ENCODE peak calls at places on chromosomes 13 and 19, in nine cellular contexts. One of them, this sample, is unnamed.
A peak's percentile ranks its signal among the peaks of the same experiment; 100 is the strongest.

GRCh38 chr19:41192574-41193419 is at the start of gene CYP2S1:
- DNase-seq in NCI-H1930: peak; percentile 34
- DNase-seq in thyroid gland: no peak
- DNase-seq in activated CD4-positive, CD25-positive, alpha-beta regulatory T cell treated with anti-CD3 and anti-CD28 coated beads, Interleukin-2, amount 50 U/mL, for 16 hours: no peak
- DNase-seq in pons: no peak
- DNase-seq in stimulated activated CD8-positive, alpha-beta memory T cell treated with anti-CD3 and anti-CD28 coated beads, Interleukin-7, amount 100 ng/mL, for 1 hour: no peak
- DNase-seq in cardiac fibroblast: no peak
- DNase-seq in T-helper 1 cell: no peak
- DNase-seq in PC-3: peak; percentile 57
- DNase-seq in this sample: peak; percentile 51

GRCh38 chr19:46288896-46289588 is 7.8 kb upstream of the HIF3A start:
- DNase-seq in NCI-H1930: no peak
- DNase-seq in thyroid gland: peak; percentile 19
- DNase-seq in activated CD4-positive, CD25-positive, alpha-beta regulatory T cell treated with anti-CD3 and anti-CD28 coated beads, Interleukin-2, amount 50 U/mL, for 16 hours: no peak
- DNase-seq in pons: no peak
- DNase-seq in stimulated activated CD8-positive, alpha-beta memory T cell treated with anti-CD3 and anti-CD28 coated beads, Interleukin-7, amount 100 ng/mL, for 1 hour: no peak
- DNase-seq in cardiac fibroblast: peak; percentile 93
- DNase-seq in T-helper 1 cell: no peak
- DNase-seq in PC-3: peak; percentile 90
- DNase-seq in this sample: no peak

GRCh38 chr19:42048992-42049391 is 21.0 kb downstream of the GRIK5 start:
- DNase-seq in NCI-H1930: no peak
- DNase-seq in thyroid gland: no peak
- DNase-seq in activated CD4-positive, CD25-positive, alpha-beta regulatory T cell treated with anti-CD3 and anti-CD28 coated beads, Interleukin-2, amount 50 U/mL, for 16 hours: no peak
- DNase-seq in pons: no peak
- DNase-seq in stimulated activated CD8-positive, alpha-beta memory T cell treated with anti-CD3 and anti-CD28 coated beads, Interleukin-7, amount 100 ng/mL, for 1 hour: no peak
- DNase-seq in cardiac fibroblast: no peak
- DNase-seq in T-helper 1 cell: no peak
- DNase-seq in PC-3: peak; percentile 52
- DNase-seq in this sample: no peak

GRCh38 chr13:111371211-111371610 is 50.8 kb downstream of the TEX29 start:
- DNase-seq in NCI-H1930: no peak
- DNase-seq in thyroid gland: peak; percentile 69
- DNase-seq in activated CD4-positive, CD25-positive, alpha-beta regulatory T cell treated with anti-CD3 and anti-CD28 coated beads, Interleukin-2, amount 50 U/mL, for 16 hours: no peak
- DNase-seq in pons: no peak
- DNase-seq in stimulated activated CD8-positive, alpha-beta memory T cell treated with anti-CD3 and anti-CD28 coated beads, Interleukin-7, amount 100 ng/mL, for 1 hour: no peak
- DNase-seq in cardiac fibroblast: peak; percentile 48
- DNase-seq in T-helper 1 cell: no peak
- DNase-seq in PC-3: no peak
- DNase-seq in this sample: no peak

GRCh38 chr13:99133230-99133629 is 67.4 kb upstream of the UBAC2 start:
- DNase-seq in NCI-H1930: no peak
- DNase-seq in thyroid gland: peak; percentile 22
- DNase-seq in activated CD4-positive, CD25-positive, alpha-beta regulatory T cell treated with anti-CD3 and anti-CD28 coated beads, Interleukin-2, amount 50 U/mL, for 16 hours: no peak
- DNase-seq in pons: no peak
- DNase-seq in stimulated activated CD8-positive, alpha-beta memory T cell treated with anti-CD3 and anti-CD28 coated beads, Interleukin-7, amount 100 ng/mL, for 1 hour: no peak
- DNase-seq in cardiac fibroblast: no peak
- DNase-seq in T-helper 1 cell: no peak
- DNase-seq in PC-3: no peak
- DNase-seq in this sample: no peak

GRCh38 chr13:50512602-50513527 is 330.6 kb downstream of the DLEU7 start:
- DNase-seq in NCI-H1930: no peak
- DNase-seq in thyroid gland: peak; percentile 70
- DNase-seq in activated CD4-positive, CD25-positive, alpha-beta regulatory T cell treated with anti-CD3 and anti-CD28 coated beads, Interleukin-2, amount 50 U/mL, for 16 hours: no peak
- DNase-seq in pons: peak; percentile 71
- DNase-seq in stimulated activated CD8-positive, alpha-beta memory T cell treated with anti-CD3 and anti-CD28 coated beads, Interleukin-7, amount 100 ng/mL, for 1 hour: no peak
- DNase-seq in cardiac fibroblast: peak; percentile 60
- DNase-seq in T-helper 1 cell: peak; percentile 22
- DNase-seq in PC-3: peak; percentile 54
- DNase-seq in this sample: no peak

GRCh38 chr13:88086577-88086976 is 415.4 kb downstream of the SLITRK5 start:
- DNase-seq in NCI-H1930: no peak
- DNase-seq in thyroid gland: no peak
- DNase-seq in activated CD4-positive, CD25-positive, alpha-beta regulatory T cell treated with anti-CD3 and anti-CD28 coated beads, Interleukin-2, amount 50 U/mL, for 16 hours: no peak
- DNase-seq in pons: no peak
- DNase-seq in stimulated activated CD8-positive, alpha-beta memory T cell treated with anti-CD3 and anti-CD28 coated beads, Interleukin-7, amount 100 ng/mL, for 1 hour: no peak
- DNase-seq in cardiac fibroblast: no peak
- DNase-seq in T-helper 1 cell: no peak
- DNase-seq in PC-3: peak; percentile 16
- DNase-seq in this sample: no peak

GRCh38 chr13:66618702-66619101 is 611.4 kb downstream of the PCDH9 start:
- DNase-seq in NCI-H1930: no peak
- DNase-seq in thyroid gland: no peak
- DNase-seq in activated CD4-positive, CD25-positive, alpha-beta regulatory T cell treated with anti-CD3 and anti-CD28 coated beads, Interleukin-2, amount 50 U/mL, for 16 hours: no peak
- DNase-seq in pons: no peak
- DNase-seq in stimulated activated CD8-positive, alpha-beta memory T cell treated with anti-CD3 and anti-CD28 coated beads, Interleukin-7, amount 100 ng/mL, for 1 hour: no peak
- DNase-seq in cardiac fibroblast: peak; percentile 67
- DNase-seq in T-helper 1 cell: no peak
- DNase-seq in PC-3: peak; percentile 50
- DNase-seq in this sample: no peak

GRCh38 chr19:55099557-55100506 is 17.6 kb downstream of the PPP1R12C start:
- DNase-seq in NCI-H1930: no peak
- DNase-seq in thyroid gland: no peak
- DNase-seq in activated CD4-positive, CD25-positive, alpha-beta regulatory T cell treated with anti-CD3 and anti-CD28 coated beads, Interleukin-2, amount 50 U/mL, for 16 hours: no peak
- DNase-seq in pons: no peak
- DNase-seq in stimulated activated CD8-positive, alpha-beta memory T cell treated with anti-CD3 and anti-CD28 coated beads, Interleukin-7, amount 100 ng/mL, for 1 hour: no peak
- DNase-seq in cardiac fibroblast: no peak
- DNase-seq in T-helper 1 cell: no peak
- DNase-seq in PC-3: peak; percentile 48
- DNase-seq in this sample: no peak

GRCh38 chr13:107942030-107942617 is 273.2 kb downstream of the LIG4 start:
- DNase-seq in NCI-H1930: no peak
- DNase-seq in thyroid gland: no peak
- DNase-seq in activated CD4-positive, CD25-positive, alpha-beta regulatory T cell treated with anti-CD3 and anti-CD28 coated beads, Interleukin-2, amount 50 U/mL, for 16 hours: no peak
- DNase-seq in pons: no peak
- DNase-seq in stimulated activated CD8-positive, alpha-beta memory T cell treated with anti-CD3 and anti-CD28 coated beads, Interleukin-7, amount 100 ng/mL, for 1 hour: no peak
- DNase-seq in cardiac fibroblast: no peak
- DNase-seq in T-helper 1 cell: no peak
- DNase-seq in PC-3: no peak
- DNase-seq in this sample: no peak

GRCh38 chr13:26653310-26653709 is 95.8 kb downstream of the WASF3 start:
- DNase-seq in NCI-H1930: no peak
- DNase-seq in thyroid gland: no peak
- DNase-seq in activated CD4-positive, CD25-positive, alpha-beta regulatory T cell treated with anti-CD3 and anti-CD28 coated beads, Interleukin-2, amount 50 U/mL, for 16 hours: no peak
- DNase-seq in pons: no peak
- DNase-seq in stimulated activated CD8-positive, alpha-beta memory T cell treated with anti-CD3 and anti-CD28 coated beads, Interleukin-7, amount 100 ng/mL, for 1 hour: no peak
- DNase-seq in cardiac fibroblast: no peak
- DNase-seq in T-helper 1 cell: no peak
- DNase-seq in PC-3: no peak
- DNase-seq in this sample: no peak

GRCh38 chr19:40721936-40722661 is 5.2 kb downstream of the ITPKC start:
- DNase-seq in NCI-H1930: no peak
- DNase-seq in thyroid gland: no peak
- DNase-seq in activated CD4-positive, CD25-positive, alpha-beta regulatory T cell treated with anti-CD3 and anti-CD28 coated beads, Interleukin-2, amount 50 U/mL, for 16 hours: no peak
- DNase-seq in pons: no peak
- DNase-seq in stimulated activated CD8-positive, alpha-beta memory T cell treated with anti-CD3 and anti-CD28 coated beads, Interleukin-7, amount 100 ng/mL, for 1 hour: no peak
- DNase-seq in cardiac fibroblast: peak; percentile 41
- DNase-seq in T-helper 1 cell: no peak
- DNase-seq in PC-3: peak; percentile 54
- DNase-seq in this sample: no peak

GRCh38 chr13:33256148-33256547 is 29.4 kb downstream of the STARD13 start:
- DNase-seq in NCI-H1930: no peak
- DNase-seq in thyroid gland: no peak
- DNase-seq in activated CD4-positive, CD25-positive, alpha-beta regulatory T cell treated with anti-CD3 and anti-CD28 coated beads, Interleukin-2, amount 50 U/mL, for 16 hours: no peak
- DNase-seq in pons: no peak
- DNase-seq in stimulated activated CD8-positive, alpha-beta memory T cell treated with anti-CD3 and anti-CD28 coated beads, Interleukin-7, amount 100 ng/mL, for 1 hour: no peak
- DNase-seq in cardiac fibroblast: no peak
- DNase-seq in T-helper 1 cell: no peak
- DNase-seq in PC-3: no peak
- DNase-seq in this sample: no peak

GRCh38 chr13:99218126-99218525 is 17.5 kb downstream of the UBAC2 start:
- DNase-seq in NCI-H1930: no peak
- DNase-seq in thyroid gland: no peak
- DNase-seq in activated CD4-positive, CD25-positive, alpha-beta regulatory T cell treated with anti-CD3 and anti-CD28 coated beads, Interleukin-2, amount 50 U/mL, for 16 hours: no peak
- DNase-seq in pons: no peak
- DNase-seq in stimulated activated CD8-positive, alpha-beta memory T cell treated with anti-CD3 and anti-CD28 coated beads, Interleukin-7, amount 100 ng/mL, for 1 hour: no peak
- DNase-seq in cardiac fibroblast: no peak
- DNase-seq in T-helper 1 cell: no peak
- DNase-seq in PC-3: no peak
- DNase-seq in this sample: no peak

GRCh38 chr13:34401741-34402140 is 540.3 kb upstream of the NBEA start:
- DNase-seq in NCI-H1930: no peak
- DNase-seq in thyroid gland: no peak
- DNase-seq in activated CD4-positive, CD25-positive, alpha-beta regulatory T cell treated with anti-CD3 and anti-CD28 coated beads, Interleukin-2, amount 50 U/mL, for 16 hours: no peak
- DNase-seq in pons: no peak
- DNase-seq in stimulated activated CD8-positive, alpha-beta memory T cell treated with anti-CD3 and anti-CD28 coated beads, Interleukin-7, amount 100 ng/mL, for 1 hour: no peak
- DNase-seq in cardiac fibroblast: no peak
- DNase-seq in T-helper 1 cell: no peak
- DNase-seq in PC-3: no peak
- DNase-seq in this sample: no peak

GRCh38 chr13:43785681-43786471 is 896 bp downstream of the ENOX1 start:
- DNase-seq in NCI-H1930: peak; percentile 80
- DNase-seq in thyroid gland: peak; percentile 66
- DNase-seq in activated CD4-positive, CD25-positive, alpha-beta regulatory T cell treated with anti-CD3 and anti-CD28 coated beads, Interleukin-2, amount 50 U/mL, for 16 hours: no peak
- DNase-seq in pons: peak; percentile 86
- DNase-seq in stimulated activated CD8-positive, alpha-beta memory T cell treated with anti-CD3 and anti-CD28 coated beads, Interleukin-7, amount 100 ng/mL, for 1 hour: no peak
- DNase-seq in cardiac fibroblast: peak; percentile 81
- DNase-seq in T-helper 1 cell: no peak
- DNase-seq in PC-3: peak; percentile 48
- DNase-seq in this sample: peak; percentile 54

GRCh38 chr19:49196527-49197240 is 39.1 kb downstream of the TRPM4 start:
- DNase-seq in NCI-H1930: no peak
- DNase-seq in thyroid gland: peak; percentile 90
- DNase-seq in activated CD4-positive, CD25-positive, alpha-beta regulatory T cell treated with anti-CD3 and anti-CD28 coated beads, Interleukin-2, amount 50 U/mL, for 16 hours: no peak
- DNase-seq in pons: no peak
- DNase-seq in stimulated activated CD8-positive, alpha-beta memory T cell treated with anti-CD3 and anti-CD28 coated beads, Interleukin-7, amount 100 ng/mL, for 1 hour: no peak
- DNase-seq in cardiac fibroblast: no peak
- DNase-seq in T-helper 1 cell: no peak
- DNase-seq in PC-3: no peak
- DNase-seq in this sample: no peak

GRCh38 chr13:46593403-46593802 is 40.4 kb downstream of the LRCH1 start:
- DNase-seq in NCI-H1930: no peak
- DNase-seq in thyroid gland: no peak
- DNase-seq in activated CD4-positive, CD25-positive, alpha-beta regulatory T cell treated with anti-CD3 and anti-CD28 coated beads, Interleukin-2, amount 50 U/mL, for 16 hours: peak; percentile 32
- DNase-seq in pons: no peak
- DNase-seq in stimulated activated CD8-positive, alpha-beta memory T cell treated with anti-CD3 and anti-CD28 coated beads, Interleukin-7, amount 100 ng/mL, for 1 hour: no peak
- DNase-seq in cardiac fibroblast: no peak
- DNase-seq in T-helper 1 cell: peak; percentile 41
- DNase-seq in PC-3: no peak
- DNase-seq in this sample: no peak

GRCh38 chr13:59890064-59890463 is 273.7 kb downstream of the DIAPH3 start:
- DNase-seq in NCI-H1930: no peak
- DNase-seq in thyroid gland: no peak
- DNase-seq in activated CD4-positive, CD25-positive, alpha-beta regulatory T cell treated with anti-CD3 and anti-CD28 coated beads, Interleukin-2, amount 50 U/mL, for 16 hours: no peak
- DNase-seq in pons: no peak
- DNase-seq in stimulated activated CD8-positive, alpha-beta memory T cell treated with anti-CD3 and anti-CD28 coated beads, Interleukin-7, amount 100 ng/mL, for 1 hour: no peak
- DNase-seq in cardiac fibroblast: peak; percentile 51
- DNase-seq in T-helper 1 cell: no peak
- DNase-seq in PC-3: no peak
- DNase-seq in this sample: no peak

GRCh38 chr13:39506559-39507390 is 96.2 kb downstream of the LHFPL6 start:
- DNase-seq in NCI-H1930: no peak
- DNase-seq in thyroid gland: no peak
- DNase-seq in activated CD4-positive, CD25-positive, alpha-beta regulatory T cell treated with anti-CD3 and anti-CD28 coated beads, Interleukin-2, amount 50 U/mL, for 16 hours: no peak
- DNase-seq in pons: no peak
- DNase-seq in stimulated activated CD8-positive, alpha-beta memory T cell treated with anti-CD3 and anti-CD28 coated beads, Interleukin-7, amount 100 ng/mL, for 1 hour: no peak
- DNase-seq in cardiac fibroblast: no peak
- DNase-seq in T-helper 1 cell: no peak
- DNase-seq in PC-3: peak; percentile 29
- DNase-seq in this sample: no peak

GRCh38 chr19:46862974-46863632 is 2.3 kb downstream of the ARHGAP35 start:
- DNase-seq in NCI-H1930: no peak
- DNase-seq in thyroid gland: no peak
- DNase-seq in activated CD4-positive, CD25-positive, alpha-beta regulatory T cell treated with anti-CD3 and anti-CD28 coated beads, Interleukin-2, amount 50 U/mL, for 16 hours: no peak
- DNase-seq in pons: no peak
- DNase-seq in stimulated activated CD8-positive, alpha-beta memory T cell treated with anti-CD3 and anti-CD28 coated beads, Interleukin-7, amount 100 ng/mL, for 1 hour: no peak
- DNase-seq in cardiac fibroblast: no peak
- DNase-seq in T-helper 1 cell: no peak
- DNase-seq in PC-3: no peak
- DNase-seq in this sample: no peak

GRCh38 chr13:28568286-28568685 is 73.4 kb upstream of the FLT1 start:
- DNase-seq in NCI-H1930: no peak
- DNase-seq in thyroid gland: peak; percentile 76
- DNase-seq in activated CD4-positive, CD25-positive, alpha-beta regulatory T cell treated with anti-CD3 and anti-CD28 coated beads, Interleukin-2, amount 50 U/mL, for 16 hours: no peak
- DNase-seq in pons: peak; percentile 80
- DNase-seq in stimulated activated CD8-positive, alpha-beta memory T cell treated with anti-CD3 and anti-CD28 coated beads, Interleukin-7, amount 100 ng/mL, for 1 hour: no peak
- DNase-seq in cardiac fibroblast: peak; percentile 58
- DNase-seq in T-helper 1 cell: no peak
- DNase-seq in PC-3: no peak
- DNase-seq in this sample: peak; percentile 42

GRCh38 chr19:55452381-55453325 is 8.8 kb downstream of the ISOC2 start:
- DNase-seq in NCI-H1930: peak; percentile 98
- DNase-seq in thyroid gland: peak; percentile 66
- DNase-seq in activated CD4-positive, CD25-positive, alpha-beta regulatory T cell treated with anti-CD3 and anti-CD28 coated beads, Interleukin-2, amount 50 U/mL, for 16 hours: no peak
- DNase-seq in pons: peak; percentile 98
- DNase-seq in stimulated activated CD8-positive, alpha-beta memory T cell treated with anti-CD3 and anti-CD28 coated beads, Interleukin-7, amount 100 ng/mL, for 1 hour: no peak
- DNase-seq in cardiac fibroblast: peak; percentile 81
- DNase-seq in T-helper 1 cell: no peak
- DNase-seq in PC-3: peak; percentile 57
- DNase-seq in this sample: peak; percentile 67

GRCh38 chr19:16268676-16269319 is 55.8 kb upstream of the KLF2 start:
- DNase-seq in NCI-H1930: no peak
- DNase-seq in thyroid gland: no peak
- DNase-seq in activated CD4-positive, CD25-positive, alpha-beta regulatory T cell treated with anti-CD3 and anti-CD28 coated beads, Interleukin-2, amount 50 U/mL, for 16 hours: peak; percentile 6
- DNase-seq in pons: no peak
- DNase-seq in stimulated activated CD8-positive, alpha-beta memory T cell treated with anti-CD3 and anti-CD28 coated beads, Interleukin-7, amount 100 ng/mL, for 1 hour: no peak
- DNase-seq in cardiac fibroblast: no peak
- DNase-seq in T-helper 1 cell: peak; percentile 20
- DNase-seq in PC-3: no peak
- DNase-seq in this sample: no peak

GRCh38 chr13:108961542-108962125 is 332.2 kb downstream of the MYO16 start:
- DNase-seq in NCI-H1930: peak; percentile 62
- DNase-seq in thyroid gland: no peak
- DNase-seq in activated CD4-positive, CD25-positive, alpha-beta regulatory T cell treated with anti-CD3 and anti-CD28 coated beads, Interleukin-2, amount 50 U/mL, for 16 hours: peak; percentile 13
- DNase-seq in pons: peak; percentile 75
- DNase-seq in stimulated activated CD8-positive, alpha-beta memory T cell treated with anti-CD3 and anti-CD28 coated beads, Interleukin-7, amount 100 ng/mL, for 1 hour: no peak
- DNase-seq in cardiac fibroblast: peak; percentile 74
- DNase-seq in T-helper 1 cell: no peak
- DNase-seq in PC-3: peak; percentile 67
- DNase-seq in this sample: no peak

GRCh38 chr13:112657850-112658445 is 31.9 kb upstream of the ATP11A start:
- DNase-seq in NCI-H1930: no peak
- DNase-seq in thyroid gland: no peak
- DNase-seq in activated CD4-positive, CD25-positive, alpha-beta regulatory T cell treated with anti-CD3 and anti-CD28 coated beads, Interleukin-2, amount 50 U/mL, for 16 hours: no peak
- DNase-seq in pons: no peak
- DNase-seq in stimulated activated CD8-positive, alpha-beta memory T cell treated with anti-CD3 and anti-CD28 coated beads, Interleukin-7, amount 100 ng/mL, for 1 hour: no peak
- DNase-seq in cardiac fibroblast: peak; percentile 73
- DNase-seq in T-helper 1 cell: no peak
- DNase-seq in PC-3: peak; percentile 63
- DNase-seq in this sample: peak; percentile 68

GRCh38 chr13:32426191-32426980 is 1.5 kb downstream of the N4BP2L1 start:
- DNase-seq in NCI-H1930: no peak
- DNase-seq in thyroid gland: no peak
- DNase-seq in activated CD4-positive, CD25-positive, alpha-beta regulatory T cell treated with anti-CD3 and anti-CD28 coated beads, Interleukin-2, amount 50 U/mL, for 16 hours: no peak
- DNase-seq in pons: peak; percentile 72
- DNase-seq in stimulated activated CD8-positive, alpha-beta memory T cell treated with anti-CD3 and anti-CD28 coated beads, Interleukin-7, amount 100 ng/mL, for 1 hour: no peak
- DNase-seq in cardiac fibroblast: no peak
- DNase-seq in T-helper 1 cell: peak; percentile 30
- DNase-seq in PC-3: no peak
- DNase-seq in this sample: no peak

GRCh38 chr13:24022568-24022967 is 125.3 kb upstream of the C1QTNF9B start:
- DNase-seq in NCI-H1930: no peak
- DNase-seq in thyroid gland: no peak
- DNase-seq in activated CD4-positive, CD25-positive, alpha-beta regulatory T cell treated with anti-CD3 and anti-CD28 coated beads, Interleukin-2, amount 50 U/mL, for 16 hours: no peak
- DNase-seq in pons: no peak
- DNase-seq in stimulated activated CD8-positive, alpha-beta memory T cell treated with anti-CD3 and anti-CD28 coated beads, Interleukin-7, amount 100 ng/mL, for 1 hour: no peak
- DNase-seq in cardiac fibroblast: peak; percentile 39
- DNase-seq in T-helper 1 cell: no peak
- DNase-seq in PC-3: no peak
- DNase-seq in this sample: no peak

GRCh38 chr13:110813646-110814624 is 100.4 kb downstream of the ING1 start:
- DNase-seq in NCI-H1930: no peak
- DNase-seq in thyroid gland: no peak
- DNase-seq in activated CD4-positive, CD25-positive, alpha-beta regulatory T cell treated with anti-CD3 and anti-CD28 coated beads, Interleukin-2, amount 50 U/mL, for 16 hours: no peak
- DNase-seq in pons: no peak
- DNase-seq in stimulated activated CD8-positive, alpha-beta memory T cell treated with anti-CD3 and anti-CD28 coated beads, Interleukin-7, amount 100 ng/mL, for 1 hour: no peak
- DNase-seq in cardiac fibroblast: no peak
- DNase-seq in T-helper 1 cell: no peak
- DNase-seq in PC-3: no peak
- DNase-seq in this sample: no peak

GRCh38 chr19:664913-665443 is 2.0 kb upstream of the RNF126 start:
- DNase-seq in NCI-H1930: peak; percentile 74
- DNase-seq in thyroid gland: peak; percentile 78
- DNase-seq in activated CD4-positive, CD25-positive, alpha-beta regulatory T cell treated with anti-CD3 and anti-CD28 coated beads, Interleukin-2, amount 50 U/mL, for 16 hours: peak; percentile 61
- DNase-seq in pons: peak; percentile 66
- DNase-seq in stimulated activated CD8-positive, alpha-beta memory T cell treated with anti-CD3 and anti-CD28 coated beads, Interleukin-7, amount 100 ng/mL, for 1 hour: peak; percentile 54
- DNase-seq in cardiac fibroblast: peak; percentile 83
- DNase-seq in T-helper 1 cell: peak; percentile 76
- DNase-seq in PC-3: peak; percentile 82
- DNase-seq in this sample: peak; percentile 95

GRCh38 chr13:35718084-35718483 is 241.6 kb upstream of the MAB21L1 start:
- DNase-seq in NCI-H1930: no peak
- DNase-seq in thyroid gland: no peak
- DNase-seq in activated CD4-positive, CD25-positive, alpha-beta regulatory T cell treated with anti-CD3 and anti-CD28 coated beads, Interleukin-2, amount 50 U/mL, for 16 hours: no peak
- DNase-seq in pons: no peak
- DNase-seq in stimulated activated CD8-positive, alpha-beta memory T cell treated with anti-CD3 and anti-CD28 coated beads, Interleukin-7, amount 100 ng/mL, for 1 hour: no peak
- DNase-seq in cardiac fibroblast: no peak
- DNase-seq in T-helper 1 cell: no peak
- DNase-seq in PC-3: no peak
- DNase-seq in this sample: no peak